ENCODE peak calls at places on chromosome 2, in seven cellular contexts. H is BE2C; Y is GM10248; B is WTC11; K is CD8-positive, alpha-beta T cell; G is lower lobe of right lung; S is CD4-positive, alpha-beta T cell. D is an unnamed sample.

GRCh38 chr2:187989925-187990623 is 301.6 kb upstream of the GULP1 start:
- DNase-seq in H (no peak), Y (no peak), B (no peak), K (no peak), G (no peak), S (no peak), D (no peak)

GRCh38 chr2:223475901-223476300 is 126.3 kb downstream of the SCG2 start:
- DNase-seq in H (no peak), Y (no peak), B (no peak), K (no peak), G (no peak), S (no peak), D (no peak)

GRCh38 chr2:129301431-129301913 is 678.0 kb upstream of the RAB6C start:
- DNase-seq in H (no peak), Y (no peak), B (no peak), K (no peak), G (no peak), S (no peak), D (no peak)

GRCh38 chr2:65388051-65388531 is 44.3 kb downstream of the SPRED2 start:
- DNase-seq in H (no peak), Y (peak), B (no peak), K (no peak), G (no peak), S (no peak), D (no peak)

GRCh38 chr2:149225446-149225845 is 104.9 kb upstream of the LYPD6 start:
- DNase-seq in H (no peak), Y (no peak), B (no peak), K (no peak), G (no peak), S (no peak), D (no peak)

GRCh38 chr2:120574620-120575019 is 161.0 kb upstream of the GLI2 start:
- DNase-seq in H (no peak), Y (no peak), B (no peak), K (no peak), G (peak), S (no peak), D (no peak)

GRCh38 chr2:62467100-62467474 is 38.9 kb downstream of the TMEM17 start:
- DNase-seq in H (no peak), Y (no peak), B (no peak), K (no peak), G (no peak), S (no peak), D (no peak)

GRCh38 chr2:48112911-48113687 is 206.8 kb upstream of the FBXO11 start:
- DNase-seq in H (no peak), Y (no peak), B (no peak), K (no peak), G (no peak), S (no peak), D (no peak)

GRCh38 chr2:160516547-160517365 is 23.1 kb upstream of the RBMS1 start:
- DNase-seq in H (no peak), Y (no peak), B (no peak), K (no peak), G (no peak), S (no peak), D (no peak)

GRCh38 chr2:186903183-186903582 is 54.2 kb upstream of the ZSWIM2 start:
- DNase-seq in H (no peak), Y (no peak), B (no peak), K (no peak), G (no peak), S (no peak), D (no peak)

GRCh38 chr2:172113617-172114016 is 10.9 kb upstream of the DLX2 start:
- DNase-seq in H (no peak), Y (peak), B (no peak), K (no peak), G (no peak), S (no peak), D (no peak)

GRCh38 chr2:9318461-9319337 is 104.6 kb downstream of the ITGB1BP1 start:
- DNase-seq in H (peak), Y (no peak), B (no peak), K (no peak), G (no peak), S (no peak), D (peak)

GRCh38 chr2:160876765-160877164 is 283.5 kb upstream of the TANK start:
- DNase-seq in H (no peak), Y (no peak), B (no peak), K (no peak), G (no peak), S (no peak), D (no peak)

GRCh38 chr2:11775384-11775783 is 29.0 kb downstream of the LPIN1 start:
- DNase-seq in H (no peak), Y (peak), B (no peak), K (no peak), G (no peak), S (no peak), D (no peak)

GRCh38 chr2:162327806-162328205 is 9.3 kb upstream of the IFIH1 start:
- DNase-seq in H (no peak), Y (no peak), B (no peak), K (no peak), G (no peak), S (no peak), D (no peak)

GRCh38 chr2:133605031-133605773 is 36.9 kb upstream of the NCKAP5 start:
- DNase-seq in H (no peak), Y (no peak), B (no peak), K (no peak), G (no peak), S (no peak), D (no peak)

GRCh38 chr2:3261511-3261910 is 116.1 kb downstream of the EIPR1 start:
- DNase-seq in H (no peak), Y (no peak), B (no peak), K (no peak), G (no peak), S (no peak), D (no peak)

GRCh38 chr2:10405441-10405840 is 42.7 kb downstream of the ODC1 start:
- DNase-seq in H (peak), Y (no peak), B (no peak), K (no peak), G (peak), S (no peak), D (no peak)

GRCh38 chr2:136134126-136134525 is 16.2 kb upstream of the CXCR4 start:
- DNase-seq in H (no peak), Y (peak), B (no peak), K (peak), G (no peak), S (no peak), D (no peak)

GRCh38 chr2:777051-777450 is 99.8 kb upstream of the TMEM18 start:
- DNase-seq in H (no peak), Y (no peak), B (no peak), K (no peak), G (no peak), S (no peak), D (no peak)

GRCh38 chr2:29401994-29402393 is 286.8 kb downstream of the CLIP4 start:
- DNase-seq in H (peak), Y (no peak), B (no peak), K (no peak), G (no peak), S (no peak), D (no peak)

GRCh38 chr2:48496867-48497266 is 33.1 kb upstream of the STON1 start:
- DNase-seq in H (no peak), Y (no peak), B (no peak), K (no peak), G (no peak), S (no peak), D (no peak)

GRCh38 chr2:191217580-191217979 is 27.6 kb upstream of the MYO1B start:
- DNase-seq in H (no peak), Y (no peak), B (no peak), K (no peak), G (no peak), S (no peak), D (no peak)

GRCh38 chr2:6906165-6906751 is 11.0 kb upstream of the RNF144A start:
- DNase-seq in H (no peak), Y (no peak), B (no peak), K (no peak), G (no peak), S (no peak), D (no peak)

GRCh38 chr2:209340522-209340921 is 83.3 kb upstream of the MAP2 start:
- DNase-seq in H (no peak), Y (no peak), B (no peak), K (no peak), G (no peak), S (no peak), D (no peak)

GRCh38 chr2:240576436-240577205 is 8.3 kb downstream of the RNPEPL1 start:
- DNase-seq in H (no peak), Y (no peak), B (no peak), K (no peak), G (peak), S (no peak), D (no peak)

GRCh38 chr2:240578488-240578887 is 8.0 kb upstream of the CAPN10 start:
- DNase-seq in H (no peak), Y (no peak), B (no peak), K (no peak), G (no peak), S (no peak), D (no peak)

GRCh38 chr2:240577281-240578109 is 9.0 kb upstream of the CAPN10 start:
- DNase-seq in H (no peak), Y (no peak), B (no peak), K (no peak), G (no peak), S (no peak), D (no peak)

GRCh38 chr2:240579071-240579762 is 7.3 kb upstream of the CAPN10 start:
- DNase-seq in H (no peak), Y (no peak), B (no peak), K (no peak), G (no peak), S (no peak), D (no peak)

DNA sequence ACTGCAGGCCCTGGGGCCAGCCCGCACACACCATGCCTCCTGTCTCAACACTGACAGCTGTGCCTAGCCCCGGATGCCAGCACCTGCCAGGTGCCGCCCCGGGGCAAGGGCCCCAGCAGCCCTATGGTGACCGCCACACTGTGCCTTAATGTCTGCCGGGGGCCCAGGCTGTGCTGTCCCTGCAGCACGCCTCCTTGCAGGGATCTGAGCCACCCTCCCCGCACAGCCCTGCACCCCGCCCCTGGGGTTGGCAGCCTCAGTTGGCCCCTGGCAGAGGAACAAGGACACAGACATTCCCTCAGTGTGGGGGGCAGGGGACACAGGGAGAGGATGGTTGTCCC is 8.5 kb upstream of the CAPN10 start:
- DNase-seq in H (no peak), Y (no peak), B (no peak), K (no peak), G (no peak), S (no peak), D (no peak)
- TF ChIP-seq CTCF in H (no peak), Y (no peak), B (no peak), K (no peak), G (no peak), S (no peak), D (no peak)

DNA sequence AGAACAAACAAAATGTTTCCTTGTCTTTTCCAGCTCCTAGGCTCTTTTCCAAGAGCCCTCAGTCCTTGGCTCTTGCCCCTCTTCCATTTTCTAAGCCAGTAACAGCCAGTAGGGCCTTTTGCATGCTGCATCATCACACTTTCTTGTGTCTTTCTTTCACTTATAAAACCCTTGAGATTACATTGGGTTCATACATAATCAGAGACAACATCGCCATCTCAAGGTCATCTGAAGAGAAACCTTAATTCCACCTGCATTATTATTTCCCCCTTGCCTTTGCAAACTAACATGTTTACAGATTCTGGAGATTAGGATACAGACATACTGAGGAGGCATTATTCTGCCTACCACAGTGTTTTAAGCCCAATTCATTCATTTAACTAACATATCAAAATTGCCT is 697.3 kb downstream of the TRIB2 start:
- DNase-seq in H (no peak), Y (no peak), B (no peak), K (no peak), G (no peak), S (no peak), D (no peak)
- TF ChIP-seq CTCF in H (peak), Y (no peak), B (no peak), K (no peak), G (no peak), S (no peak), D (no peak)

GRCh38 chr2:110853516-110853915 is 121.1 kb downstream of the ACOXL start:
- DNase-seq in H (peak), Y (peak), B (peak), K (peak), G (no peak), S (peak), D (no peak)
- TF ChIP-seq CTCF in H (peak), Y (peak), B (peak), K (peak), G (peak), S (peak), D (no peak)

GRCh38 chr2:114728372-114728771 is 285.9 kb downstream of the DPP10 start:
- DNase-seq in H (no peak), Y (no peak), B (no peak), K (no peak), G (no peak), S (no peak), D (no peak)

GRCh38 chr2:114727012-114727411 is 284.6 kb downstream of the DPP10 start:
- DNase-seq in H (no peak), Y (no peak), B (no peak), K (no peak), G (no peak), S (no peak), D (no peak)

GRCh38 chr2:114724513-114724912 is 282.1 kb downstream of the DPP10 start:
- DNase-seq in H (no peak), Y (no peak), B (no peak), K (no peak), G (no peak), S (no peak), D (no peak)

GRCh38 chr2:114729025-114729424 is 286.6 kb downstream of the DPP10 start:
- DNase-seq in H (no peak), Y (no peak), B (no peak), K (no peak), G (no peak), S (no peak), D (no peak)
- TF ChIP-seq CTCF in H (no peak), Y (no peak), B (no peak), K (no peak), G (peak), S (no peak), D (no peak)

DNA sequence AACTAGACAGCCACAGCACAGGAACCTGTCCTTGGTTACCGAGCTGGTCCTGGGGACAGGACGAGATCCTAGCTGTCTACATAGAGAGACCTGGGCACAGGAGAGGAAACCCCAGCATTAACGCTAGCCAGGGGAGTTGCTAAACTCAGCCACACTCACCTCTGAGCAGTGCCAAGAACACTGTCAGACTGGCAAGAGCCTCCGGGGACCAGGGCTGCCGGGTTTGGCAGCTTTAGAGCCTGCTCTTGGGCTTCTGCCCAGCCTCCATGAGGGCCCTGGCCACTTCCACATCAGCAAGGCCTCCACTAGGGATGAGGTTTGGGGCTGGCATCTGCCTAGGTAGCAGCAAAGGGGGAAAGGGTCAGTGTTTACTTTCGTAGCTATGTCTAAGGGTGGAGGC is 6.7 kb downstream of the TMBIM1 start:
- DNase-seq in H (no peak), Y (no peak), B (no peak), K (no peak), G (peak), S (no peak), D (no peak)
- TF ChIP-seq CTCF in H (no peak), Y (no peak), B (no peak), K (no peak), G (no peak), S (no peak), D (no peak)

GRCh38 chr2:234987754-234988153 is 35.9 kb downstream of the SH3BP4 start:
- DNase-seq in H (no peak), Y (no peak), B (no peak), K (no peak), G (no peak), S (no peak), D (no peak)
- TF ChIP-seq CTCF in H (no peak), Y (no peak), B (no peak), K (no peak), G (no peak), S (no peak), D (no peak)

DNA sequence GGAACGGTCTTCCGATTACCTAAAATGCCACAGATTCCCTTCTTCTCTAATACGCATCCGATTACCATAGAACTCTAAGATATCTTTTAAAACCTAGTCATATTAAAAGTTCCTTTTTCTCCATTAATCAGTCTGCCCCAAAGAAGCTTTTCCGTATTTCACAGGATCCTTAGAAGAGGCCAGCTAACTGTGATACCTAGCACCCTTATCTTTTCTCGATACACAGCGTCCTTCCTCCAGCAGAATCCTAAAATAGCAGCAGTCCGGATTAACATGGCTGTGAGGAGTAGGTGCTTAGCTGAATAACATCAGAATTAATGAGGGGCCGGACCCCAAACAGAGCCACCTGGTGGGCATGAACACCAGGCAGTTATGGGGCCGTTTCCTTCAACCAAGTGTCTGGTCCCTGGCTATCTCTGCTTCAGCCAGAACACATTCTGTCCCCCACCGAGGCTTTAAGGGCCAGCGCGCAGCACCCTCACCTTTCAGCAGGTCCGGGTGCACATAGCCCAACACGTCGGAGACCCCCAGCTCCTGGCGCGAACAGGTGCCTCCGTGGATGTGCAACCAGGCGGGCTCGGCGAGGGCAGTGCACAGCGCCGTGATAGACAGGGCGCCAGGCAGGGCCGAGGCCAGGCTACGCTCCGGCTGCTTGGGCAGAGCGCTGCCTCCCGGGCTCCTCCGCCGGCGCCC is 995 bp downstream of the TMEM127 start:
- DNase-seq in H (peak), Y (peak), B (no peak), K (peak), G (peak), S (no peak), D (peak)
- TF ChIP-seq CTCF in H (peak), Y (peak), B (no peak), K (peak), G (peak), S (no peak), D (no peak)

GRCh38 chr2:122451697-122452096 is 696.2 kb downstream of the TSN start:
- DNase-seq in H (no peak), Y (no peak), B (no peak), K (no peak), G (no peak), S (no peak), D (no peak)

GRCh38 chr2:122445003-122445402 is 689.6 kb downstream of the TSN start:
- DNase-seq in H (no peak), Y (no peak), B (no peak), K (no peak), G (no peak), S (no peak), D (no peak)

GRCh38 chr2:122447237-122447636 is 691.8 kb downstream of the TSN start:
- DNase-seq in H (no peak), Y (no peak), B (no peak), K (no peak), G (no peak), S (no peak), D (no peak)

GRCh38 chr2:122451040-122451439 is 695.6 kb downstream of the TSN start:
- DNase-seq in H (peak), Y (peak), B (no peak), K (no peak), G (no peak), S (no peak), D (no peak)

GRCh38 chr2:122446761-122447160 is 691.3 kb downstream of the TSN start:
- DNase-seq in H (no peak), Y (no peak), B (no peak), K (no peak), G (no peak), S (no peak), D (no peak)
- TF ChIP-seq CTCF in H (no peak), Y (no peak), B (no peak), K (no peak), G (no peak), S (no peak), D (no peak)

D was measured in mesothelial cell of epicardium.